ENCODE peak calls at places on chromosomes 3 and 15, in ten cellular contexts. F, I, W, A, T, D, G, X, P and R are unnamed samples.
A peak's percentile ranks its signal among the peaks of the same experiment; 100 is the strongest.

GRCh38 chr3:153242900-153243299 is 80.9 kb downstream of the RAP2B start:
- DNase-seq in A (no peak), D (no peak), W (no peak), I (no peak), P (no peak), X (no peak), F (no peak), T (no peak), G (no peak), R (no peak)

GRCh38 chr3:159532577-159532976 is 456.1 kb upstream of the IL12A start:
- DNase-seq in A (no peak), T (no peak), X (no peak), P (no peak), I (no peak), W (no peak), D (no peak), F (no peak), G (no peak), R (no peak)

GRCh38 chr15:37837276-37837675 is 97.2 kb upstream of the TMCO5A start:
- DNase-seq in I (no peak), X (no peak), T (peak; percentile 18), A (no peak), P (no peak), D (no peak), F (no peak), G (no peak), W (no peak), R (no peak)

GRCh38 chr15:53746101-53746500 is 13.4 kb downstream of the WDR72 start:
- DNase-seq in W (no peak), X (no peak), P (no peak), A (no peak), G (no peak), T (no peak), I (no peak), D (no peak), F (no peak), R (no peak)

GRCh38 chr3:99365396-99365795 is 273.0 kb upstream of the COL8A1 start:
- DNase-seq in G (no peak), I (no peak), W (no peak), D (no peak), T (no peak), A (no peak), P (no peak), X (no peak), F (no peak), R (no peak)

GRCh38 chr3:139677341-139678155 is at the start of gene NMNAT3:
- DNase-seq in D (no peak), I (peak; percentile 87), X (peak; percentile 69), G (peak; percentile 87), T (peak; percentile 59), W (peak; percentile 92), P (peak; percentile 77), F (peak; percentile 90), A (peak; percentile 98), R (peak; percentile 92)

GRCh38 chr3:34779092-34779491 is 860.2 kb upstream of the ARPP21 start:
- DNase-seq in G (no peak), T (no peak), F (no peak), A (no peak), I (no peak), X (no peak), D (no peak), P (no peak), W (no peak), R (no peak)

GRCh38 chr15:95252404-95252803 is 1021.0 kb downstream of the MCTP2 start:
- DNase-seq in G (no peak), W (no peak), I (no peak), X (no peak), P (no peak), F (no peak), A (no peak), D (no peak), T (peak; percentile 22), R (no peak)

GRCh38 chr3:193978446-193978845 is 157.5 kb upstream of the HES1 start:
- DNase-seq in G (no peak), I (no peak), A (no peak), X (no peak), T (no peak), P (no peak), F (no peak), W (no peak), D (no peak), R (no peak)
- H3K27me3 ChIP-seq in G (no peaks in the 10 kb centered on the region), I (no peaks in the 10 kb centered on the region), A (no peaks in the 10 kb centered on the region), X (no peaks in the 10 kb centered on the region), T (peaks cover 38% of the 10 kb centered on the region), P (no peaks in the 10 kb centered on the region), F (no peaks in the 10 kb centered on the region), W (no peaks in the 10 kb centered on the region), D (peaks cover 65% of the 10 kb centered on the region), R (no peaks in the 10 kb centered on the region)

DNA sequence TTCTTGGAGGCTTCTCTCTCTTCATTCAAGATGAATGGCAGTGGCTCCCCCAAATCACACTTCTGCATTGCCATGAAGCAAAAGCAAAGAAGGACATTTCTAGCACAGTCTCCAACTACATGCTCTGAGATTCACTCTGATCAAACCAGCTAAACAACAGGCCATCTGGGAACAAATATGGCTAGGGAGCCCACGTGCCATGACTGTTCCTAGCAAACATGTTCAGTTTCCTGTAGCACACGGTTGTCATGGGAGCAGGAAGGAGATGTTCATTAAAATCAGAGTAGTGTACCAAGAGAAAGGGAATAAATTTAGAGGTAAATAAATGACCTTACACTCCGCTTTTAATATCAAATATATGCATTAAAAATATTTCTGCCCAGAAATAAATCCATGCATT is 327.3 kb downstream of the GBE1 start:
- DNase-seq in P (no peak), T (no peak), D (no peak), I (no peak), A (no peak), X (no peak), G (no peak), W (no peak), F (no peak), R (no peak)
- H3K27ac ChIP-seq in P (no peak overlapping the region), T (no peak overlapping the region), D (no peak overlapping the region), I (no peak overlapping the region), A (no peak overlapping the region), X (no peak overlapping the region), G (no peak overlapping the region), W (no peak overlapping the region), F (no peak overlapping the region), R (no peak overlapping the region)

GRCh38 chr15:65086680-65087111 is 10.2 kb downstream of the KBTBD13 start:
- DNase-seq in I (peak; percentile 68), P (peak; percentile 58), T (no peak), D (no peak), F (no peak), X (no peak), G (no peak), W (no peak), A (peak; percentile 49), R (no peak)
- TF ChIP-seq CTCF in I (no peak), P (peak; percentile 68), T (no peak), D (peak; percentile 32), F (no peak), X (no peak), G (no peak), W (no peak), A (peak; percentile 27), R (no peak)

GRCh38 chr3:186198442-186198841 is 89.6 kb upstream of the ETV5 start:
- DNase-seq in A (no peak), D (no peak), G (no peak), T (no peak), X (no peak), F (no peak), P (no peak), W (no peak), I (no peak), R (no peak)
- H3K27me3 ChIP-seq in A (peaks cover 47% of the 10 kb centered on the region), D (peaks cover 29% of the 10 kb centered on the region), G (peaks cover 3% of the 10 kb centered on the region), T (peaks cover 3% of the 10 kb centered on the region), X (no peaks in the 10 kb centered on the region), F (peaks cover 3% of the 10 kb centered on the region), P (no peaks in the 10 kb centered on the region), W (peaks cover 93% of the 10 kb centered on the region), I (no peaks in the 10 kb centered on the region), R (no peaks in the 10 kb centered on the region)

GRCh38 chr3:184982058-184982457 is 170.1 kb downstream of the VPS8 start:
- DNase-seq in W (no peak), T (no peak), G (no peak), A (no peak), F (no peak), X (no peak), P (no peak), I (no peak), D (no peak), R (no peak)
- H3K27ac ChIP-seq in W (no peak overlapping the region), T (no peak overlapping the region), G (no peak overlapping the region), A (no peak overlapping the region), F (no peak overlapping the region), X (no peak overlapping the region), P (no peak overlapping the region), I (no peak overlapping the region), D (no peak overlapping the region), R (no peak overlapping the region)

DNA sequence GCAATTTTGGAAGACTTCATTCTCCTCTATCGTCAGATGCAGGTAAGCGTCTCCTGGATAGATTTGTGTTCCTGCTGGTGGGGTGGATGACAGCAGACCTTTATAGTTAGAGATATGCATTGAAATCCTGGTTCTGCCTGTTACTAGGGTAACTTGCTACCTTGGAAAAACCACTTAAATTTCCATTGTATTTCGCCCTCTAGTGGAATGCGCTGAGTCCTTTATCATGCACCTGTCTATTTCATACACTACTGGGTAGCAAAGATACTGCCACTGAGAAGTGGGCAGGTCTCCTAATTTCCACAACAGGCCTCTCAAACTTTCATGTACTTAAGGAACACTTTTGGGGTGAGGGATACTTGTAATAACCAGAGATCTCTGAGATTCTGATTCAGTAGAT is 209.5 kb upstream of the SUCLG2 start:
- DNase-seq in T (peak; percentile 2), X (no peak), P (peak; percentile 26), F (no peak), W (peak; percentile 59), D (no peak), G (no peak), I (no peak), A (peak; percentile 86), R (no peak)
- TF ChIP-seq CTCF in T (peak; percentile 17), X (no peak), P (peak; percentile 36), F (no peak), W (peak; percentile 65), D (peak; percentile 51), G (no peak), I (no peak), A (peak; percentile 69), R (no peak)

GRCh38 chr3:71951842-71952241 is 166.9 kb upstream of the PROK2 start:
- DNase-seq in D (no peak), A (no peak), F (no peak), T (no peak), I (peak; percentile 1), G (no peak), W (no peak), P (no peak), X (no peak), R (no peak)
- H3K27me3 ChIP-seq in D (peaks cover 4% of the 10 kb centered on the region), A (no peaks in the 10 kb centered on the region), F (no peaks in the 10 kb centered on the region), T (peaks cover 3% of the 10 kb centered on the region), I (no peaks in the 10 kb centered on the region), G (no peaks in the 10 kb centered on the region), W (no peaks in the 10 kb centered on the region), P (no peaks in the 10 kb centered on the region), X (no peaks in the 10 kb centered on the region), R (no peaks in the 10 kb centered on the region)

GRCh38 chr3:25581823-25582222 is 82.9 kb downstream of the TOP2B start:
- DNase-seq in F (no peak), A (no peak), P (no peak), D (no peak), G (no peak), W (no peak), T (no peak), I (no peak), X (no peak), R (no peak)
- H3K27ac ChIP-seq in F (peak overlapping the region; percentile 25), A (no peak overlapping the region), P (peak overlapping the region; percentile 69), D (peak overlapping the region; percentile 75), G (no peak overlapping the region), W (no peak overlapping the region), T (peak overlapping the region; percentile 76), I (no peak overlapping the region), X (no peak overlapping the region), R (no peak overlapping the region)

GRCh38 chr3:14346191-14346590 is 56.2 kb upstream of the SLC6A6 start:
- DNase-seq in T (no peak), F (no peak), W (no peak), A (no peak), G (no peak), D (no peak), P (no peak), X (no peak), I (no peak), R (no peak)
- TF ChIP-seq CTCF in T (no peak), F (no peak), W (no peak), A (no peak), G (no peak), D (no peak), P (no peak), X (no peak), I (no peak), R (no peak)